ENCODE peak calls at places on chromosomes 2 and 18, in five cellular contexts. J, V, Z, R and M are unnamed samples.

GRCh38 chr2:71767663-71768062 is 314.3 kb downstream of the DYSF start:
- DNase-seq in R (no peak), Z (no peak), J (no peak), V (no peak), M (no peak)

GRCh38 chr2:149205143-149205542 is 125.2 kb upstream of the LYPD6 start:
- DNase-seq in J (no peak), Z (no peak), R (no peak), V (no peak), M (peak)

GRCh38 chr2:108621087-108621559 is 86.9 kb downstream of the LIMS1 start:
- DNase-seq in Z (no peak), J (peak), R (peak), V (peak), M (no peak)

GRCh38 chr2:168751104-168751768 is 51.2 kb upstream of the NOSTRIN start:
- DNase-seq in V (no peak), J (no peak), R (no peak), Z (no peak), M (no peak)

GRCh38 chr18:63317982-63318881 is 1.3 kb downstream of the BCL2 start:
- DNase-seq in J (no peak), R (no peak), V (no peak), Z (no peak), M (peak)

GRCh38 chr2:189014426-189015138 is 40.4 kb downstream of the COL3A1 start:
- DNase-seq in R (no peak), Z (no peak), J (peak), V (no peak), M (no peak)

GRCh38 chr2:127179756-127180155 is 40.3 kb downstream of the CYP27C1 start:
- DNase-seq in J (no peak), V (no peak), R (no peak), Z (no peak), M (no peak)

GRCh38 chr2:208039661-208040060 is 14.3 kb upstream of the PLEKHM3 start:
- DNase-seq in R (no peak), J (no peak), Z (no peak), V (no peak), M (no peak)

GRCh38 chr18:7677424-7677823 is 110.3 kb downstream of the PTPRM start:
- DNase-seq in J (no peak), V (no peak), R (no peak), Z (no peak), M (no peak)

GRCh38 chr2:227411320-227411989 is 23.7 kb upstream of the SCYGR1 start:
- DNase-seq in V (peak), R (no peak), Z (peak), J (peak), M (no peak)

GRCh38 chr2:188364033-188364432 is 72.4 kb downstream of the GULP1 start:
- DNase-seq in R (no peak), J (no peak), Z (no peak), V (no peak), M (no peak)

GRCh38 chr2:134504586-134505336 is 214.0 kb downstream of the TMEM163 start:
- DNase-seq in V (no peak), R (no peak), Z (no peak), J (no peak), M (no peak)

GRCh38 chr2:112793449-112793978 is 9.2 kb upstream of the IL1A start:
- DNase-seq in J (peak), R (no peak), V (no peak), Z (no peak), M (no peak)

GRCh38 chr2:84991404-84992151 is 20.6 kb downstream of the KCMF1 start:
- DNase-seq in R (no peak), Z (no peak), V (peak), J (peak), M (no peak)

GRCh38 chr18:12403601-12404506 is 3.9 kb upstream of the PRELID3A start:
- DNase-seq in V (peak), Z (no peak), J (peak), R (peak), M (no peak)
- TF ChIP-seq RCOR1 in V (no peak), Z (no peak), J (no peak), R (peak), M (no peak)

GRCh38 chr18:57802869-57803118 is 321 bp downstream of the ATP8B1 start:
- DNase-seq in R (no peak), J (no peak), Z (no peak), V (no peak), M (no peak)

GRCh38 chr18:57801379-57802165 is 1.5 kb downstream of the ATP8B1 start:
- DNase-seq in Z (no peak), J (no peak), R (no peak), V (no peak), M (peak)

GRCh38 chr18:57805117-57805516 is 2.0 kb upstream of the ATP8B1 start:
- DNase-seq in Z (no peak), J (no peak), R (no peak), V (no peak), M (no peak)

GRCh38 chr18:57802166-57802868 is 798 bp downstream of the ATP8B1 start:
- DNase-seq in Z (no peak), J (no peak), R (no peak), V (no peak), M (peak)

DNA sequence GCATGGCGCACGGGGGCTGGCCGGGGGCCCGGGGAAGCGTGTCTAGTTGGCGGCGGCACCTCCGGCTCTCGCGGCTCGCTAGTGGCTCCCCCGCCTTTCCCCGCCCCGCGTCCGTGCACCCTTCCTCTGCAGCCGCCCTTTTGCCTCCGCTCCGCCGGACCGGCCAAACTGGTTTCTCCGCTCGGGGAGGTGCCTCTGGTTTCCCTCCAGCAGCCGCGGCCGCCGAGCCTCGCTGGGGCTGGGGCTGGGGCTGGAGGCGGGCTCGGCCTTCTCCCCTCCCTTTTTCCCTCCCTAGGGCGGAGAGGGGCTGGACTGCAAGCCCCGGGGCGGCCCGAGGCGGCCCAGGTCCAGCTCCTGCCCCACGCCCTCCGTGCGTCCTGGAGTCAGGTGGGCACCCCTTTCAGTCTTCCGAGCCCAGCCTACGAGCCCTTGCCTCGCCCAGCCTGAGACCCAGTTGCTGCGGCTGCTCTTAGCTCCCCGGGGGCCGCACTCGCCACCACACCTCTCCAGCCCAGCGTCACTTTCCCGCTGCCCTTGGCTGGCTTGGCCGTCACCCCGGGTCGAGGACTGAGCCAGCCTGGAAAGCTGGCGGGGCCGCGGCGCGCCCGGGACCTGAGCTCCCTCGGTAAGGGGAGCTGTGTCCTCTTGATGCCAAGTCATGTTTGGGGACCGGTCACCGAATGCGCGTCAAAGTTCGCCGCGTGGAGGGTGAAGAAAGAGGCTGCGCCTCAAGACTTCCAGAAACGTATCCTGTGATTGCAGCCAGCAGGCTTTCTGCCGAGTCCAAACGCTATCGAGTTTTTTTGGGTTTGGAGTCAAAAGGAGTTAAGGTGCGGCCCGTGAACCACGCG is at the start of gene ATP8B1:
- DNase-seq in R (no peak), Z (no peak), V (peak), J (peak), M (peak)
- TF ChIP-seq RCOR1 in R (no peak), Z (no peak), V (no peak), J (no peak), M (no peak)

DNA sequence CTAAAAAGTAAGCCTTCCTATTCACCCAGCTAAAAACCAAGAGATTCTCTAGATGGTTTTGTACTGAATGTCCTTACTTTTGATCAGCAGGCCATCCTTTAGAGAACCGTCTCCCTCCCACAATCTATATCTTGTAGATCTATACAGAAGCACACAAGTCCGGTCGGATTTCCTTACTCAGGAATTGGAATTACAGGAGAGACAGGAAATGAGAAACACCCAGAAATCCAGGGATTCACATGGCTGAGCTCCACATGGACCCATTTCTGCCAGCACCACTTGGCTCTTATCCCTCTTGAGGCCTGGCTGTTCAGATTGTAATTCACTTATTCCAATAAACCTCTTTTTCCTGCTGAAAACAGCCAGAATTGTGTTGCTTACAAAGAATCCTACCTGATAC is 4.5 kb downstream of the OLA1 start:
- DNase-seq in V (no peak), R (no peak), Z (no peak), J (no peak), M (no peak)
- TF ChIP-seq RCOR1 in V (no peak), R (no peak), Z (no peak), J (no peak), M (no peak)

GRCh38 chr2:201447116-201447515 is 4.1 kb downstream of the TRAK2 start:
- DNase-seq in V (no peak), J (no peak), R (no peak), Z (no peak), M (no peak)

GRCh38 chr2:201448067-201448466 is 3.2 kb downstream of the TRAK2 start:
- DNase-seq in V (no peak), Z (no peak), R (no peak), J (no peak), M (no peak)

GRCh38 chr2:201451330-201452057 is at the start of the genes STRADB and TRAK2:
- DNase-seq in J (peak), R (peak), V (peak), Z (peak), M (peak)

GRCh38 chr2:201450910-201451329 is 338 bp downstream of the TRAK2 start:
- DNase-seq in J (peak), Z (no peak), V (no peak), R (no peak), M (no peak)

DNA sequence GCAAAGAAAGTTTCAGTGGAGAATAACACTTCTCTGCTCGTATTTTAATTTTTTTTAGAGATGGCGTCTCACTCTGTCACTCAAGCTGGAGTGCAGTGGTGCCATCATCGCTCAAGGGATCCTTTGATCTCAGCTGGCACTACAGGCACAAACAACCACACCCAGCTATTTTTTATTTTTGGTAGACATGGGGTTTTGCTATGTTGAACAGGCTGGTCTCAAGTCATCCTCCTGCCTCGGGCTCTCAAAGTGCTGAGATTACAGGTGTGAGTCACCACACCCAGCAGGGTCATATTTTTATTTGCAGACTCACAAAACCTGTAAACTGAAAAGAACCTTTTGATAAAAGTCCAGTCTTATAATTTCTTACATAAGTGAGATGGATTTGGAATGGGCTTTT is 2.6 kb downstream of the TRAK2 start:
- DNase-seq in J (no peak), Z (no peak), R (no peak), V (no peak), M (no peak)
- TF ChIP-seq RCOR1 in J (no peak), Z (no peak), R (no peak), V (no peak), M (no peak)

GRCh38 chr2:215668329-215668728 is 232.5 kb upstream of the FN1 start:
- DNase-seq in R (no peak), V (no peak), J (no peak), Z (no peak), M (no peak)
- TF ChIP-seq RCOR1 in R (no peak), V (no peak), J (no peak), Z (no peak), M (no peak)

GRCh38 chr2:28364611-28365010 is 28.0 kb upstream of the FOSL2 start:
- DNase-seq in J (peak), Z (no peak), R (no peak), V (no peak), M (no peak)
- TF ChIP-seq RCOR1 in J (no peak), Z (no peak), R (no peak), V (no peak), M (no peak)